ENCODE peak calls at places on chromosomes 13 and 19, in six cellular contexts. C is psoas muscle; T is bronchial epithelial cell; F is CD8-positive, alpha-beta memory T cell; Q is breast epithelium; R is CD8-positive, alpha-beta T cell. M is an unnamed sample.

GRCh38 chr13:94712812-94713555 is 639 bp upstream of the SOX21 start:
- DNase-seq in C (peak), T (no peak), F (no peak), Q (no peak), R (no peak), M (no peak)

GRCh38 chr13:51935326-51936171 is 73.8 kb downstream of the CCDC70 start:
- DNase-seq in C (no peak), T (peak), F (no peak), Q (no peak), R (no peak), M (no peak)

GRCh38 chr13:94464771-94465170 is 14.7 kb downstream of the DCT start:
- DNase-seq in C (no peak), T (no peak), F (no peak), Q (no peak), R (no peak), M (no peak)

GRCh38 chr19:28633223-28634030 is 579.5 kb downstream of the UQCRFS1 start:
- DNase-seq in C (peak), T (peak), F (peak), Q (no peak), R (peak), M (no peak)

GRCh38 chr19:17281391-17282304 is at the start of gene ANKLE1:
- DNase-seq in C (no peak), T (no peak), F (no peak), Q (no peak), R (no peak), M (peak)

GRCh38 chr19:38557205-38557799 is 60.5 kb downstream of the MAP4K1 start:
- DNase-seq in C (no peak), T (no peak), F (no peak), Q (no peak), R (no peak), M (no peak)

GRCh38 chr13:74444877-74445479 is 310.8 kb upstream of the KLF12 start:
- DNase-seq in C (no peak), T (peak), F (no peak), Q (no peak), R (no peak), M (no peak)

GRCh38 chr13:29143864-29144263 is 323.7 kb downstream of the MTUS2 start:
- DNase-seq in C (no peak), T (no peak), F (no peak), Q (no peak), R (no peak), M (no peak)

GRCh38 chr19:55838251-55838650 is 1.9 kb downstream of the NLRP4 start:
- DNase-seq in C (no peak), T (no peak), F (no peak), Q (no peak), R (no peak), M (no peak)

GRCh38 chr19:55836340-55836739 is at the start of gene NLRP4:
- DNase-seq in C (no peak), T (no peak), F (no peak), Q (no peak), R (no peak), M (no peak)

DNA sequence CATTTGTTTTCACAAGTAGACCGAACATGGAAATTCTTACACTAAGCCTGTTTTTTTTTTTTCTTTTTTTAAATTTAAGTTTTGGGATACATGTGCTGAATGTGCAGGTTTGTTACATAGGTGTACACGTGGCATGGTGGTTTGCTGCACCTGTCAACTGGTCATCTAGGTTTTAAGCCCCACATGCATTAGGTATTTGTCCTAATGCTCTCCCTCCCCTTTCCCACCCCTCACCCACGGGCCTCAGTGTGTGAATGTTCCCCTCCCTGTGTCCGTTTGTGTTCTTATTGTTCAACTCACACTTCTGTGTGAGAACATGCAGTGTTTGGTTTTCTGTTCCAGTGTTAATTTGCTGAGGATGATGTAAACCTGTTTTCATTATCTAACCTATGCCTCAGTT is 2.6 kb downstream of the NLRP4 start:
- DNase-seq in C (no peak), T (no peak), F (no peak), Q (no peak), R (no peak), M (no peak)
- H3K4me3 ChIP-seq in C (no peak), T (no peak), F (no peak), Q (no peak), R (no peak), M (no peak)

DNA sequence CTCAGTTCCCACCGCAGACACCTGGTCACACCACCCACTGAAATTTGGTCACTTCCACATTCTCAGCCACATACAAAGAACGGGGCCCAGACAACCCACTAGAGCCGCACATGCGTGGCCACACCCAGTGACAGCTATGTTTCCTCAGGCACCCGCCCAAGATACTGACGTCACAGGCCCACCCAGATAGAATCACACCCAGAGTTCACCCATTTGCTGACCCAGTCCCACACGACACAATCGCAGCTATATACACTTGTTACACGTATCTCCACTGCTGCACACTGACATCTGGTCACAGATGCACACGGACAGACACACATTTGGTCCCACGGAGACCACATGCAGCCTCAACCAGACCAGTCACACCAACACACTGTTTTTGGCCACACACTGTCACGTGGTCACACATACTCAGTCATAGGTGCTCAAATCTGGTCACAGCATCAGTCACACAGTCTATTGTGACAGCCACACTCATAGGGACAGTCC is 2.9 kb downstream of the NUMBL start:
- DNase-seq in C (peak), T (peak), F (no peak), Q (no peak), R (no peak), M (no peak)
- H3K4me3 ChIP-seq in C (no peak), T (no peak), F (no peak), Q (peak), R (no peak), M (no peak)

GRCh38 chr19:51326216-51327065 is 15.0 kb downstream of the IGLON5 start:
- DNase-seq in C (no peak), T (no peak), F (no peak), Q (no peak), R (no peak), M (no peak)
- H3K4me3 ChIP-seq in C (no peak), T (no peak), F (no peak), Q (no peak), R (no peak), M (no peak)

DNA sequence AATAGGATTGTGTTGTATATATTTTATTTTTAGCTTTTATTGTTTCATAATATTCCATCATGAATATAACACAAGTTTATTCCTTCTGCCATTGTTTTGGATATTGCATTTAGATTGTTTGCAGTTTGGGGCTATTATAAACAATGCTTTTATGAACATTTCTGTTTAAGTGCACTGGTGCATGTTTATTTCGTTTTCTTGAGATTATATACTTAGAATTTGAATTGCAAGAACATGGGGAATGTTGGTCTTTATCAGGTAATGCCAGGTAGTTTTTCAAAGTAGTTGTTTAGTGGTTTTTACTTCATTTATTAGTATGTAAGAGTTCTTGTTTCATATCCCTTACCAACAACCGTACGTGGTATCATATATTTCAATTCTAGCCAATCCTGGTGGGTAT is 4.3 kb downstream of the LSM14A start:
- DNase-seq in C (no peak), T (no peak), F (no peak), Q (no peak), R (no peak), M (no peak)
- H3K4me3 ChIP-seq in C (peak), T (no peak), F (peak), Q (no peak), R (no peak), M (no peak)

GRCh38 chr19:12289790-12290065 is 5.0 kb downstream of the ZNF44 start:
- DNase-seq in C (no peak), T (no peak), F (no peak), Q (no peak), R (no peak), M (no peak)
- H3K4me3 ChIP-seq in C (no peak), T (no peak), F (peak), Q (no peak), R (no peak), M (no peak)

DNA sequence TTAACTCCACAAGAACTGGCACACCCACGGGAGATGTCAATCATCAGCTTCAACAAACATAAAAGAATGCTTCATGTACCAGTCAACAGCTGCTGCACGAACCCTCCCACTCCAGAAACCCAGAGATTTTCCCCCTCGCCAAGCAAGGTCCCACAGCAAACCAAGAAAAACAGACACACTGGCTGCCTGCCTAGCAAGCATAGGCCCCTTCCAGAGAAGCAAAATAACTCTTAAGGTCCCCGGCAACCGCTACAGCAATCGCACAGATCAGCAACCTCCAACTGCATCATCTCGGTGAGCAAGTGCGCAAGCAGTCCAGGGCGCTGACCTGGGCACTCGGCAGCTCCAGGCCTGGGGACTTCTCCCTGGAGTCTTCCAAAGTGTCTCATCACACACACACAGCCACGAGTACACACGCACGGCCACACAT is 125.2 kb downstream of the STK24 start:
- DNase-seq in C (peak), T (no peak), F (no peak), Q (no peak), R (no peak), M (peak)
- H3K4me3 ChIP-seq in C (no peak), T (no peak), F (no peak), Q (no peak), R (no peak), M (no peak)

DNA sequence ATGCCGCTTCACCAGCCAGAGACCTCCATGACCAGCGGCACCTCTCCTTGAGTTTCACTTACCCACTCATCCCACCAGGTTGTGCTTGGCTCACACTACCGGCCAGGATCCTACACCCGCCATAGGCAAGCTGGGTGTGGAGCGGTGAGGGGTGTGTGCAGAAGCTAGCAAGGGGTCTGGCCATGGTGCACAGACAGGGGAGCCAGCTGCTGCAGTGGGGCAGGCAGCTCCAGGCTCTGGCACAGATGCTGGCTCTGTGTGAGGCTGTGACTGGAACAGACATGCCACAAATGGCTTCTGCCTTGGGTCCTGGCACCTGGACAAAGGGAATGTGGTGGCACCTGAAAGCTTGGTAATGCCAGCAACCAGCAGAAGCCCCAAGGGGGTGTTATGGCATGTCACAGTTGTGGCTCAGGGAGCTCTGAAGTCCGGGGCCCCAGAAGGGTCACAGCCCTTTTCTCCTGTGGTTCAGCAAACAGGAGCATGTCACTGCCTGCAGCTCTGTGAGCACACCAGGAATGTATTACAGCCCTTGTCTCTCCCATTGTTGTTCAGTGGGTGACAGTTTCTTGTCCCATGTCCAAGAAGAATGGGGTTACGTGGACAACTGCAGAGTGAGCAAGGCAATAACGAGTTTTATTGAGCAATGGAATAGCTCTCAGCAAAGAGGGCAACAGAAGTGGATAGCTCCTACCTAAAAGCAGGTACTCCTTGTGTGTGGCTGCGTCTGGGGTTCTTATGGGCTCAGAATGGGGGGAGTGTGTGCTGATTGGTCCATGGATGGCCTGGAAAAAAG is 2791.0 kb upstream of the PCDH20 start:
- DNase-seq in C (peak), T (no peak), F (no peak), Q (no peak), R (no peak), M (peak)
- H3K4me3 ChIP-seq in C (no peak), T (no peak), F (no peak), Q (no peak), R (no peak), M (no peak)

DNA sequence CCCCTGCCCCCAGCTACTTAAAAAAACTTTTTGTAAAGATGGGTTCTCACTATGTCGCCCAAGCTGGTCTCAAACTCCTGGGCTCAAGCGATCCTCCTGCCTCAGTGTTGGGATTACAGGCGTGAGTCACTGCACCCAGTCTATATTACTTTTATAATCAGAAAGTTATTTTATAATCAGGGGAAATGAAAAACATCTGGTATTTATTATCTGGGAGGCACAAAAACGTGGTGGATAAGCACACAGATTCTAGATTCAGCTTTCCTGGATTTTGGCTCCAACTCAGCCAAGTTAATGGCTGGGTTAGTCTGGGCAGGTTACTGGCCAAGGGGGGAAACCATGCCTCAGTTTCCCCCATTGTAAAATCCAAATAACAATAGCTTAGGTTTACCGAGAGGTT is 24.7 kb downstream of the KEAP1 start:
- DNase-seq in C (no peak), T (no peak), F (no peak), Q (no peak), R (no peak), M (no peak)
- H3K4me3 ChIP-seq in C (peak), T (no peak), F (peak), Q (peak), R (peak), M (no peak)

GRCh38 chr19:31352296-31352781 is 3.1 kb upstream of the TSHZ3 start:
- DNase-seq in C (no peak), T (no peak), F (no peak), Q (no peak), R (no peak), M (no peak)
- H3K4me3 ChIP-seq in C (no peak), T (no peak), F (no peak), Q (no peak), R (no peak), M (no peak)

M was measured in upper lobe of left lung.